ENCODE peak calls at places on chromosomes 2 and 18, in four cellular contexts. One of them, this sample, is unnamed.

GRCh38 chr2:202290970-202291369 is 25.4 kb downstream of the NOP58 start:
- DNase-seq in WTC11: no peak
- DNase-seq in SK-N-SH: no peak
- DNase-seq in GM12878: no peak
- DNase-seq in this sample: no peak

GRCh38 chr2:29006986-29007301 is 25.8 kb downstream of the TOGARAM2 start:
- DNase-seq in WTC11: no peak
- DNase-seq in SK-N-SH: no peak
- DNase-seq in GM12878: no peak
- DNase-seq in this sample: no peak

GRCh38 chr2:130337735-130338325 is 4.9 kb upstream of the IMP4 start:
- DNase-seq in WTC11: no peak
- DNase-seq in SK-N-SH: no peak
- DNase-seq in GM12878: no peak
- DNase-seq in this sample: no peak

GRCh38 chr2:126795661-126796060 is 103.0 kb upstream of the TEX51 start:
- DNase-seq in WTC11: no peak
- DNase-seq in SK-N-SH: no peak
- DNase-seq in GM12878: no peak
- DNase-seq in this sample: no peak

GRCh38 chr2:134014196-134014960 is 239.5 kb upstream of the MGAT5 start:
- DNase-seq in WTC11: no peak
- DNase-seq in SK-N-SH: no peak
- DNase-seq in GM12878: no peak
- DNase-seq in this sample: no peak

GRCh38 chr2:18836436-18836835 is 247.1 kb upstream of the NT5C1B start:
- DNase-seq in WTC11: no peak
- DNase-seq in SK-N-SH: no peak
- DNase-seq in GM12878: no peak
- DNase-seq in this sample: no peak

GRCh38 chr2:18178736-18179349 is 300.4 kb downstream of the KCNS3 start:
- DNase-seq in WTC11: peak
- DNase-seq in SK-N-SH: peak
- DNase-seq in GM12878: peak
- DNase-seq in this sample: peak

GRCh38 chr18:2236232-2236631 is 335.1 kb downstream of the METTL4 start:
- DNase-seq in WTC11: no peak
- DNase-seq in SK-N-SH: no peak
- DNase-seq in GM12878: no peak
- DNase-seq in this sample: no peak

GRCh38 chr2:107634172-107634571 is 192.5 kb upstream of the RGPD4 start:
- DNase-seq in WTC11: no peak
- DNase-seq in SK-N-SH: no peak
- DNase-seq in GM12878: no peak
- DNase-seq in this sample: no peak

GRCh38 chr2:132392211-132392610 is 24.4 kb upstream of the GPR39 start:
- DNase-seq in WTC11: peak
- DNase-seq in SK-N-SH: no peak
- DNase-seq in GM12878: no peak
- DNase-seq in this sample: no peak

GRCh38 chr2:99430614-99431258 is 59.1 kb downstream of the REV1 start:
- DNase-seq in WTC11: no peak
- DNase-seq in SK-N-SH: no peak
- DNase-seq in GM12878: no peak
- DNase-seq in this sample: no peak

GRCh38 chr2:231199219-231199618 is 788 bp downstream of the ARMC9 start:
- DNase-seq in WTC11: no peak
- DNase-seq in SK-N-SH: no peak
- DNase-seq in GM12878: no peak
- DNase-seq in this sample: no peak

GRCh38 chr2:105329561-105330495 is at the start of gene TGFBRAP1:
- DNase-seq in WTC11: peak
- DNase-seq in SK-N-SH: peak
- DNase-seq in GM12878: no peak
- DNase-seq in this sample: peak

GRCh38 chr2:188850786-188851185 is 123.4 kb upstream of the COL3A1 start:
- DNase-seq in WTC11: no peak
- DNase-seq in SK-N-SH: no peak
- DNase-seq in GM12878: no peak
- DNase-seq in this sample: no peak

GRCh38 chr2:204104821-204105220 is 168.3 kb downstream of the ICOS start:
- DNase-seq in WTC11: no peak
- DNase-seq in SK-N-SH: no peak
- DNase-seq in GM12878: no peak
- DNase-seq in this sample: no peak

GRCh38 chr2:215637658-215638057 is 201.8 kb upstream of the FN1 start:
- DNase-seq in WTC11: no peak
- DNase-seq in SK-N-SH: no peak
- DNase-seq in GM12878: no peak
- DNase-seq in this sample: no peak

GRCh38 chr2:47070155-47070919 is 84.8 kb downstream of the STPG4 start:
- DNase-seq in WTC11: no peak
- DNase-seq in SK-N-SH: no peak
- DNase-seq in GM12878: no peak
- DNase-seq in this sample: no peak

GRCh38 chr2:47068966-47069627 is 86.0 kb downstream of the STPG4 start:
- DNase-seq in WTC11: no peak
- DNase-seq in SK-N-SH: no peak
- DNase-seq in GM12878: no peak
- DNase-seq in this sample: no peak

GRCh38 chr2:47067788-47068407 is 87.2 kb downstream of the STPG4 start:
- DNase-seq in WTC11: no peak
- DNase-seq in SK-N-SH: no peak
- DNase-seq in GM12878: no peak
- DNase-seq in this sample: no peak

GRCh38 chr2:47070920-47071824 is 83.9 kb downstream of the STPG4 start:
- DNase-seq in WTC11: no peak
- DNase-seq in SK-N-SH: no peak
- DNase-seq in GM12878: peak
- DNase-seq in this sample: no peak

DNA sequence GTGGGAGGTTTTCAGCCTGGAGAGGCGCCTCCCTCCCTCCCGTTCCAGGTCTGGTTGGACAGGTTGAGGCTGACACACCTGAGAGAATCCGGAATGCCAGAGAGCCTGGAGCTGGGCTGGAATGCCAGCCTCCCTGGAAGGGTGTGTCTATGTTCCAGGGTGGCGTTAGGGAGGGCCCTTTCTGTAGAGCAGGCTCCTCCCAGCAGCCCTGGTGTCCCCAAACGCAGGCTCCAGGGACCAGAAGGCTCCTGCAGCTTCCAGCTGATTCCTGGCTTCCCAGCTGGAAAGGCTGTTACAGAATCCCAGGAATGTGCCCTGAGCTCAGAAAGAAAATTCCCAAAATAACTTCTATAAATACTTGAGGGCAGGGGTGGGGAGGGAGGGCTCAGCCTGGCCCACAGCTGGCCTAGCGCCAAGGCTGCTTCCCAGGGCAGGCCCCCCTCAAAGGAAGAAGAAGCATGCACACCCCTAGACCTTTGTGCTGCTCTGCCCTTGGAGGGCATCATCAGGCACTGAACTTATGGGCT is 85.4 kb downstream of the STPG4 start:
- DNase-seq in WTC11: peak
- DNase-seq in SK-N-SH: peak
- DNase-seq in GM12878: no peak
- DNase-seq in this sample: no peak
- TF ChIP-seq USF1 in WTC11: no peak
- TF ChIP-seq USF1 in SK-N-SH: no peak
- TF ChIP-seq USF1 in GM12878: no peak
- TF ChIP-seq USF1 in this sample: no peak

DNA sequence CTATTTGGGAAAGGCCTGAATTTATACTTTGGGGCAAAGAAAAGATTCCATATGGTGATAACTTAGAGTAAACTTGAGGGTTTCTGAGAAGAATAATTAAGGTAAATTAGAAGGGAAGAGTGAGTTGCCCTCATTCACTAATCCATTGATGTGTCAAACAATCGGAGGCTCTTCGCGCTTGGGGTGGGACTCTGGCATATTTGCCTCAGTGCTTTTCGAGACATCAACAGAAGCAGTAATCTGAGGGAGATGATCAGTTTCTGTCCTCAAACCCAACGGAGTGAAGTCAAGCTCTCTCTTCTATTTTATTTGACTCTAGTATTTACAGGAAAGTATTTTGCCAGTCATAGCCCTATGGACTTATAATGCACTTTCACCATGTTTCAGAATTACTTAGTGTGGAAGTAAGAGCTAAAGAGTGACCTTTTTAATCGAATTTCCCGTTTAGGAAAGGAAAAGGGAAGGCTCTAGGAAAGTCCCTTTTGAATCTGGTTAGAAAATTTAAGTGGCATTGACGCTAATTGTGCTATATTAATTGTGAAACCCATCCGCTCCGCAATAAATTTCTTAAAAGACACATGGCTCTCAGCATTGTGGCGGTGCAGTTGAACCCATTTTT is 1.3 kb downstream of the RAB10 start:
- DNase-seq in WTC11: no peak
- DNase-seq in SK-N-SH: peak
- DNase-seq in GM12878: no peak
- DNase-seq in this sample: no peak
- TF ChIP-seq USF1 in WTC11: no peak
- TF ChIP-seq USF1 in SK-N-SH: no peak
- TF ChIP-seq USF1 in GM12878: no peak
- TF ChIP-seq USF1 in this sample: no peak

GRCh38 chr2:102126660-102127059 is 15.9 kb upstream of the IL1R1 start:
- DNase-seq in WTC11: no peak
- DNase-seq in SK-N-SH: no peak
- DNase-seq in GM12878: no peak
- DNase-seq in this sample: no peak

GRCh38 chr2:102130651-102130991 is 11.9 kb upstream of the IL1R1 start:
- DNase-seq in WTC11: no peak
- DNase-seq in SK-N-SH: no peak
- DNase-seq in GM12878: no peak
- DNase-seq in this sample: no peak

GRCh38 chr2:102131564-102131963 is 11.0 kb upstream of the IL1R1 start:
- DNase-seq in WTC11: no peak
- DNase-seq in SK-N-SH: no peak
- DNase-seq in GM12878: no peak
- DNase-seq in this sample: no peak

GRCh38 chr2:102129956-102130650 is 12.4 kb upstream of the IL1R1 start:
- DNase-seq in WTC11: no peak
- DNase-seq in SK-N-SH: no peak
- DNase-seq in GM12878: no peak
- DNase-seq in this sample: no peak

GRCh38 chr2:102129082-102129481 is 13.5 kb upstream of the IL1R1 start:
- DNase-seq in WTC11: no peak
- DNase-seq in SK-N-SH: no peak
- DNase-seq in GM12878: no peak
- DNase-seq in this sample: no peak
- TF ChIP-seq USF1 in WTC11: no peak
- TF ChIP-seq USF1 in SK-N-SH: no peak
- TF ChIP-seq USF1 in GM12878: no peak
- TF ChIP-seq USF1 in this sample: no peak

DNA sequence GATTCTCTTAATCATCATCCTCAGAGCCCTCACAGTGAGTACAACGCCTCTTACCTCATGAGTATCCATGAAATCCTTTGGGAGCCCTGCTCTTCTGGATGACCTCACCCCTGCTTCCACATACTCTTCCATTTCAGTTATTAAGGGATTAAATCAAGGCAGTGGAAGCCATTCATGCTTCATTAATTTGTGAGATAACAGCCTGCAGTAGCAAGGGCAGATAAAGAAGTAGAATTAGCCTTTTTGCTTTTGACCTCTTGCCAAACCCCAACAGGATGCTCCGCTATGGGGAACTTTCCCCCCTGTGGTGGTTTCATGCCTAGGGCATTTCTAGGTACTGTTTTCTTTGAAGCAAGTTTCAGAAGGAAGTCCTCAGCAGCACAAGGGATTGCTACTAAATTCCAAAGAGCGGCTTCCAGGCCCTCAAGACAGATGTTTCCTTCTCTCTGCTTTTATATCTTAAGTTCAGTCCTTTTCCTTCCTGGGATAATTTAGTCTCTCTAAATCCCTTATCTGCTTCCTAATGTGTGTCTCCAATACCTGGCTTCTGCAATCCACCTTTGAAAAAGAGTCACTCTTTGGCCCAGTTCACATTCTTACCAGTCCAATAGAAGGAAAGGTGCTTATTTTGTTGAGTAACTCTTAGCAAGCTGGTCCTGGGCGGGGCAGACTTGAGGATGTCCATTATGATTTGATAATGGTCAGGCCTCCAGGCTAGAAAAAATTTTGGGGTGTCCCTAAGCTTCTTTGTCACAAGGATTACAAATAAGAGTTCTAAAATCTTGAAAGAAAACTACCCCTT is 76.9 kb downstream of the MYO1B start:
- DNase-seq in WTC11: peak
- DNase-seq in SK-N-SH: peak
- DNase-seq in GM12878: no peak
- DNase-seq in this sample: no peak
- TF ChIP-seq USF1 in WTC11: no peak
- TF ChIP-seq USF1 in SK-N-SH: no peak
- TF ChIP-seq USF1 in GM12878: no peak
- TF ChIP-seq USF1 in this sample: no peak

DNA sequence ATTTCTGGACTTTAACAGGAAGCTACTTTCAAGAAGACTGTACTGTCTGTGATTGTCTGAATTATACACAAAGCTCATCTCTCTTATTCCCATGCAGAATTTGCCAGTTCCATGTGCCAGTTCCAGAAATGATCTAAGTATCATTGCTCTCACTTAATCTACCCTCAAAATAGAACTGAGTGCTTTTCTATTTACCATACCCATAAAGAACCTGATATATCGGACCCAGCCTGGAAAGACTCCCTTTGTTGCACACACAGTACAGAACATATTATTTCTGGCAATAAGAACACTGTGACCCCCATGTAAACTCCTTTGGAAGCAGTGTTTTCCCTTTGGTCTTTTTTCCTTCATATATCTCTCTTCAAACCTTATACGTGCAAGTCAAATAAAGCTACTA is 102.3 kb upstream of the TTN start:
- DNase-seq in WTC11: no peak
- DNase-seq in SK-N-SH: no peak
- DNase-seq in GM12878: no peak
- DNase-seq in this sample: no peak
- TF ChIP-seq USF1 in WTC11: no peak
- TF ChIP-seq USF1 in SK-N-SH: no peak
- TF ChIP-seq USF1 in GM12878: no peak
- TF ChIP-seq USF1 in this sample: no peak

This sample was measured in K562.